ENCODE peak calls at places on chromosome 19, in four cellular contexts. I, T, Q and A are unnamed samples. For H3K27me3, the result is how much of the 10 kb centered on the place peaks cover.

GRCh38 chr19:14375582-14376291 is 5.5 kb upstream of the ADGRE5 start:
- DNase-seq in I (peak), T (no peak), Q (peak), A (no peak)

GRCh38 chr19:31015778-31016177 is 333.5 kb downstream of the TSHZ3 start:
- DNase-seq in I (no peak), T (peak), Q (no peak), A (no peak)

GRCh38 chr19:35267818-35268545 is 780 bp upstream of the USF2 start:
- DNase-seq in I (peak), T (peak), Q (peak), A (no peak)

GRCh38 chr19:53865523-53865917 is 2.2 kb upstream of the MYADM start:
- DNase-seq in I (no peak), T (no peak), Q (no peak), A (no peak)

GRCh38 chr19:41860419-41861097 is 503 bp downstream of the RPS19 start:
- DNase-seq in I (no peak), T (peak), Q (no peak), A (no peak)

GRCh38 chr19:55179570-55180484 is at the start of gene SYT5:
- DNase-seq in I (no peak), T (peak), Q (no peak), A (no peak)

GRCh38 chr19:39983695-39984302 is 12.8 kb downstream of the PSMC4 start:
- DNase-seq in I (no peak), T (no peak), Q (no peak), A (no peak)

GRCh38 chr19:30882411-30883005 is 466.7 kb downstream of the TSHZ3 start:
- DNase-seq in I (no peak), T (no peak), Q (no peak), A (no peak)

GRCh38 chr19:43578787-43579186 is 3.2 kb downstream of the PINLYP start:
- DNase-seq in I (no peak), T (no peak), Q (no peak), A (no peak)

GRCh38 chr19:38451629-38452028 is 18.1 kb downstream of the RYR1 start:
- DNase-seq in I (no peak), T (no peak), Q (no peak), A (no peak)

GRCh38 chr19:52648336-52648990 is 10.3 kb upstream of the ZNF83 start:
- DNase-seq in I (peak), T (no peak), Q (no peak), A (peak)

GRCh38 chr19:1027953-1028902 is 1.8 kb downstream of the CNN2 start:
- DNase-seq in I (peak), T (peak), Q (peak), A (peak)

GRCh38 chr19:16070366-16070990 is 5.8 kb upstream of the TPM4 start:
- DNase-seq in I (no peak), T (peak), Q (peak), A (peak)

GRCh38 chr19:52941941-52942370 is 18.7 kb upstream of the ZNF888 start:
- DNase-seq in I (peak), T (peak), Q (no peak), A (peak)

GRCh38 chr19:45498411-45499195 is at the start of gene PPM1N:
- DNase-seq in I (peak), T (peak), Q (no peak), A (no peak)

GRCh38 chr19:16444273-16444597 is 27.5 kb downstream of the EPS15L1 start:
- DNase-seq in I (no peak), T (no peak), Q (no peak), A (no peak)

GRCh38 chr19:18896421-18896841 is 473 bp upstream of the CERS1 start:
- DNase-seq in I (no peak), T (no peak), Q (no peak), A (no peak)

GRCh38 chr19:51640371-51640770 is 6.3 kb downstream of the SIGLEC14 start:
- DNase-seq in I (no peak), T (no peak), Q (no peak), A (no peak)

GRCh38 chr19:821976-822773 is 420 bp upstream of the PLPPR3 start:
- DNase-seq in I (no peak), T (no peak), Q (no peak), A (no peak)

GRCh38 chr19:39531834-39532232 is 819 bp downstream of the EID2B start:
- DNase-seq in I (no peak), T (no peak), Q (no peak), A (no peak)

GRCh38 chr19:54209058-54209747 is 8.5 kb downstream of the RPS9 start:
- DNase-seq in I (no peak), T (no peak), Q (no peak), A (no peak)

GRCh38 chr19:32181356-32181920 is 164.0 kb upstream of the ZNF507 start:
- DNase-seq in I (no peak), T (no peak), Q (no peak), A (no peak)

GRCh38 chr19:54002495-54003315 is 11.3 kb downstream of the CACNG6 start:
- DNase-seq in I (no peak), T (no peak), Q (no peak), A (no peak)

GRCh38 chr19:38034153-38034835 is 127.3 kb downstream of the SIPA1L3 start:
- DNase-seq in I (peak), T (no peak), Q (peak), A (no peak)

GRCh38 chr19:5352229-5352763 is 11.7 kb upstream of the PTPRS start:
- DNase-seq in I (peak), T (no peak), Q (no peak), A (no peak)

GRCh38 chr19:4015705-4016402 is 8.3 kb downstream of the PIAS4 start:
- DNase-seq in I (no peak), T (no peak), Q (no peak), A (no peak)

GRCh38 chr19:29510701-29511265 is 15.0 kb upstream of the VSTM2B start:
- DNase-seq in I (no peak), T (no peak), Q (no peak), A (no peak)

GRCh38 chr19:11335449-11336146 is 3.9 kb downstream of the RAB3D start:
- DNase-seq in I (no peak), T (no peak), Q (no peak), A (no peak)

GRCh38 chr19:38079926-38080380 is 144.1 kb downstream of the DPF1 start:
- DNase-seq in I (peak), T (peak), Q (no peak), A (peak)

GRCh38 chr19:49357186-49357585 is 5.0 kb downstream of the TEAD2 start:
- DNase-seq in I (no peak), T (no peak), Q (no peak), A (no peak)
- H3K27ac ChIP-seq in I (no peak), T (no peak), Q (no peak), A (no peak)

GRCh38 chr19:27905074-27905473 is 1307.9 kb downstream of the UQCRFS1 start:
- DNase-seq in I (no peak), T (no peak), Q (no peak), A (no peak)
- H3K27me3 ChIP-seq in I (under half), T (under half), Q (under half), A (under half)

GRCh38 chr19:10192922-10193321 is 1.8 kb downstream of the DNMT1 start:
- DNase-seq in I (no peak), T (no peak), Q (no peak), A (no peak)
- H3K27ac ChIP-seq in I (peak), T (no peak), Q (no peak), A (no peak)

GRCh38 chr19:47729799-47730520 is 15.4 kb upstream of the NOP53 start:
- DNase-seq in I (no peak), T (peak), Q (peak), A (no peak)
- H3K27me3 ChIP-seq in I (under half), T (under half), Q (under half), A (under half)